ENCODE peak calls at places on chromosomes 13 and 19, in nine cellular contexts. H is fibroblast of lung, Z is endothelial cell, Q is Panc1, V is astrocyte of the spinal cord, L is AG04449, J is Peyer's patch, Y is MCF 10A, I is body of pancreas. G is an unnamed sample.

GRCh38 chr13:33057019-33057785 is 41.0 kb downstream of the KL start:
- DNase-seq in H (no peak), Z (peak; percentile 32), Q (no peak), V (peak; percentile 23), L (no peak), J (no peak), Y (peak; percentile 22), I (no peak), G (peak; percentile 19)

GRCh38 chr19:49866933-49867782 is at the start of gene PNKP:
- DNase-seq in H (peak; percentile 89), Z (peak; percentile 91), Q (no peak), V (peak; percentile 91), L (peak; percentile 42), J (peak; percentile 89), Y (peak; percentile 93), I (peak; percentile 80), G (peak; percentile 88)

GRCh38 chr13:114101325-114101821 is 31.1 kb downstream of the RASA3 start:
- DNase-seq in H (peak; percentile 15), Z (no peak), Q (no peak), V (no peak), L (no peak), J (no peak), Y (no peak), I (no peak), G (no peak)

GRCh38 chr19:35142531-35143230 is 374 bp upstream of the FXYD7 start:
- DNase-seq in H (no peak), Z (peak; percentile 72), Q (no peak), V (no peak), L (no peak), J (peak; percentile 73), Y (no peak), I (peak; percentile 75), G (no peak)

GRCh38 chr19:32166238-32166637 is 179.2 kb upstream of the ZNF507 start:
- DNase-seq in H (no peak), Z (no peak), Q (no peak), V (no peak), L (no peak), J (no peak), Y (no peak), I (no peak), G (no peak)

GRCh38 chr13:47133024-47133445 is 236.2 kb upstream of the HTR2A start:
- DNase-seq in H (peak; percentile 29), Z (no peak), Q (no peak), V (peak; percentile 37), L (no peak), J (no peak), Y (no peak), I (no peak), G (no peak)

GRCh38 chr13:59391696-59392095 is 772.0 kb downstream of the DIAPH3 start:
- DNase-seq in H (peak; percentile 56), Z (peak; percentile 65), Q (peak; percentile 36), V (peak; percentile 75), L (no peak), J (peak; percentile 49), Y (peak; percentile 75), I (peak; percentile 64), G (peak; percentile 74)

GRCh38 chr13:114161028-114161556 is 18.0 kb upstream of the CFAP97D2 start:
- DNase-seq in H (peak; percentile 35), Z (no peak), Q (no peak), V (no peak), L (no peak), J (no peak), Y (no peak), I (no peak), G (no peak)

GRCh38 chr13:102654786-102655185 is 40.1 kb downstream of the METTL21C start:
- DNase-seq in H (no peak), Z (peak; percentile 10), Q (no peak), V (no peak), L (no peak), J (no peak), Y (no peak), I (no peak), G (no peak)

DNA sequence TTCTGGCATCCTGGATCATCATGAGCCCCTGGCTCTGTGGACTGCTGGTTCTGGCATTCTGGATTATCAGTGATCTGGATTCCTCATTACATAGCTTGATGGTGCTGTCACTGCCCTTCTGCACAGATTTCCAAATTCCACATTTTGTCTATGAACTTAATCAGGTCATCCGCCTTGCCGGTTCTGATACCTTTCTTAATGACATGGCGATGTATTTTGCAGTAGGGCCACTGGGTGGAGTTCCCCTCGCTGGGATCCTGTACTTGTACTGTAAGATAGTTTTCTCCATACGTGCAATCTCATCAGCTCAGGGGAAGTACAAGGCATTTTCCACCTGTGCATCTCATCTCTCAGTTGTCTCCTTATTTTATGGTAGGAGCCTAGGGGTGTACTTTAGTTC is 24.4 kb upstream of the OR7C2 start:
- DNase-seq in H (no peak), Z (no peak), Q (no peak), V (no peak), L (no peak), J (no peak), Y (peak; percentile 3), I (no peak), G (no peak)
- TF ChIP-seq CTCF in H (no peak), Z (no peak), Q (peak; percentile 60), V (no peak), L (no peak), J (no peak), Y (no peak), I (no peak), G (no peak)

DNA sequence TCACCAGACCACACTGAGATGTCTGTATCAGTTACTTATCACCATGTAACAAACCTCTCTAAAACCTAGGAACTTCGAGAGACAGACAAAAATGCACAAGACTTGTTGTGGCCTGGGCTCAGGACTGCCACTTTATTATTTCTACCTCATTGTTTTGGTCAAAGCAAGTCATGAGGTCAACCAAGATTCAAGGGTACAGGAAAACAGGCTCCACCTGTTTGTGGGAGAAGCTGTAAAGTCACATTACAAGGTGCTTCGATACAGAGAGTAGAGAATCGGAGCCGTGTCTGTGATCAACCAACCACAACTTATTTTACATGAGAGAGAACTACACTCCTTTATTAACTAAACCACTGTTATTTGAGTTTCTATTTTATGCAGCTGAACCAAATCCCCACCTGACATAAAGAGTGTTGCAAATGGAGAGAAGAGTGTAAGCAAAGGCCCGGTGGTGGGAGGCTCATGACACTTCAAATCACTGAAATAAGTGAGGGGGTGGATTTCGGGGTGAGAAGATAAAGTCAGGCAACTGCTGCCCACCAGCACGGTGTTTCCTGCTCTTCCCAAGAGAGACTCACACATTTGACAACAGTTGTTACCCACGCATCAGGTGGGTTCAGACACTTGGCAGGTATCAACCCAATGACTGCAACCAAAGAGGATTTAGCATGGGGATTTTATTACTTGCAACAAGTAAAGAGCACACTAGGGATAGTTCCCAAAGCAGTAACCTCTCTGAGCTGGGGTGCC is 39.0 kb upstream of the IGSF23 start:
- DNase-seq in H (no peak), Z (no peak), Q (no peak), V (no peak), L (no peak), J (no peak), Y (no peak), I (no peak), G (no peak)
- TF ChIP-seq CTCF in H (no peak), Z (no peak), Q (no peak), V (no peak), L (no peak), J (no peak), Y (no peak), I (no peak), G (no peak)

GRCh38 chr19:742540-743075 is 8.3 kb upstream of the MISP start:
- DNase-seq in H (no peak), Z (no peak), Q (no peak), V (no peak), L (no peak), J (no peak), Y (no peak), I (no peak), G (no peak)

GRCh38 chr19:738509-739128 is 12.3 kb upstream of the MISP start:
- DNase-seq in H (no peak), Z (no peak), Q (no peak), V (no peak), L (no peak), J (no peak), Y (no peak), I (no peak), G (no peak)

GRCh38 chr19:743168-743687 is 7.7 kb upstream of the MISP start:
- DNase-seq in H (no peak), Z (no peak), Q (no peak), V (no peak), L (no peak), J (no peak), Y (no peak), I (no peak), G (no peak)

GRCh38 chr19:739998-740715 is 10.8 kb upstream of the MISP start:
- DNase-seq in H (no peak), Z (no peak), Q (no peak), V (no peak), L (no peak), J (no peak), Y (no peak), I (no peak), G (no peak)

GRCh38 chr19:741506-742131 is 9.3 kb upstream of the MISP start:
- DNase-seq in H (no peak), Z (peak; percentile 34), Q (no peak), V (no peak), L (no peak), J (no peak), Y (peak; percentile 24), I (no peak), G (no peak)
- TF ChIP-seq CTCF in H (peak; percentile 15), Z (no peak), Q (no peak), V (peak; percentile 17), L (no peak), J (no peak), Y (no peak), I (no peak), G (no peak)

DNA sequence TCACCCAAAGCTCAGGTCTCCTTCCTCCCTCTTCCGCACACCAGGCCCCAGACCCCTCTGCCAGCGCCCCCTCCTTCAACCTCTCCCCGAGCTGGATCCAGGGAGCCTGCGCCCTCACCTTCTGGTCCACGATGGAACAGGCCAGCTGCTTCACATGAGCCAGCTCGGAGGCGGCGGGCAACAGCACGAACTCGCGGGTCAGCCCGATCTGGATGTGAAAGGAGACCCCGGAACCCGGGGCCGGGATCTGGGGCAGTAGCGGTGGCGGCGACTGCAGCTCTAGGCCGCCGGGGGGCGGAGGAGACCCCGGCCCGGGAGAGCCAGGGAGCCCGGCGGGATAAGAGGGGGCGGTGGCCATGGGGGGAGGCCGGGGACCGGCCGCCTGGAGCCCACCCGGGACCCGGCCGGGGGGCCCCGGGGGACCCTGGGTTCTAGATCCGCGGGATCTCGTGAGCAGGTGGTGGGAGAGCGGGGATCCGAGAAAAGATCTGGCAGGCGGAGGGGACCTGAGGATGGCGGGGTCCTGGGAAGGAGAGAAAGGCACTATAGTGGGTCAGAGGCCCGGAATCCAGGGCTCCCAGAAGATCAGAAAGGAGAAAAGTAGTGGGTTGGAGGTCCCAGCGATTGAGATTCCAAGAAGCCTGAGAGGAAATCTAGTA is 772 bp downstream of the PRKD2 start:
- DNase-seq in H (no peak), Z (peak; percentile 63), Q (no peak), V (no peak), L (no peak), J (peak; percentile 38), Y (peak; percentile 30), I (no peak), G (no peak)
- TF ChIP-seq CTCF in H (no peak), Z (peak; percentile 10), Q (no peak), V (no peak), L (no peak), J (no peak), Y (no peak), I (no peak), G (peak; percentile 30)

G was measured in HFFc6.